ENCODE peak calls at places on chromosomes 11 and 22, in five cellular contexts. One of them, this sample, is unnamed.

GRCh38 chr11:110472858-110473257 is 43.1 kb downstream of the FDX1 start:
- DNase-seq in mesenteric fat pad: no peak
- DNase-seq in pons: no peak
- DNase-seq in ELF-1: no peak
- DNase-seq in endothelial cell: no peak
- DNase-seq in this sample: no peak

GRCh38 chr22:35230839-35231584 is 26.3 kb upstream of the HMGXB4 start:
- DNase-seq in mesenteric fat pad: no peak
- DNase-seq in pons: no peak
- DNase-seq in ELF-1: no peak
- DNase-seq in endothelial cell: no peak
- DNase-seq in this sample: no peak

GRCh38 chr11:130024356-130024755 is 21.7 kb upstream of the PRDM10 start:
- DNase-seq in mesenteric fat pad: no peak
- DNase-seq in pons: no peak
- DNase-seq in ELF-1: no peak
- DNase-seq in endothelial cell: no peak
- DNase-seq in this sample: no peak

GRCh38 chr11:103959279-103959930 is 77.0 kb upstream of the DDI1 start:
- DNase-seq in mesenteric fat pad: no peak
- DNase-seq in pons: no peak
- DNase-seq in ELF-1: no peak
- DNase-seq in endothelial cell: no peak
- DNase-seq in this sample: no peak

GRCh38 chr22:23915230-23915754 is 21.1 kb downstream of the MIF start:
- DNase-seq in mesenteric fat pad: no peak
- DNase-seq in pons: no peak
- DNase-seq in ELF-1: no peak
- DNase-seq in endothelial cell: no peak
- DNase-seq in this sample: peak; percentile 13

GRCh38 chr22:23548501-23549197 is 31.4 kb downstream of the IGLL1 start:
- DNase-seq in mesenteric fat pad: peak; percentile 72
- DNase-seq in pons: no peak
- DNase-seq in ELF-1: peak; percentile 86
- DNase-seq in endothelial cell: no peak
- DNase-seq in this sample: no peak

GRCh38 chr22:30234786-30235470 is 11.6 kb downstream of the LIF start:
- DNase-seq in mesenteric fat pad: no peak
- DNase-seq in pons: no peak
- DNase-seq in ELF-1: peak; percentile 69
- DNase-seq in endothelial cell: no peak
- DNase-seq in this sample: no peak

GRCh38 chr11:4559527-4560440 is 14.8 kb downstream of the OR52M1 start:
- DNase-seq in mesenteric fat pad: no peak
- DNase-seq in pons: no peak
- DNase-seq in ELF-1: peak; percentile 20
- DNase-seq in endothelial cell: no peak
- DNase-seq in this sample: no peak

GRCh38 chr11:134228625-134229024 is 4.2 kb downstream of the VPS26B start:
- DNase-seq in mesenteric fat pad: no peak
- DNase-seq in pons: no peak
- DNase-seq in ELF-1: no peak
- DNase-seq in endothelial cell: no peak
- DNase-seq in this sample: peak; percentile 67

This sample was measured in NCI-H2171 treated with DMSO at 0.1 percent for 48 hours.